ENCODE peak calls at places on chromosomes 7 and 10, in four cellular contexts. D is K562, S is GM12878, F is HepG2. E is an unnamed sample.

GRCh38 chr10:57657164-57657765 is 610.4 kb downstream of the IPMK start:
- DNase-seq in D (peak), S (no peak), F (peak), E (peak)

GRCh38 chr7:155860461-155860839 is 48.2 kb upstream of the SHH start:
- DNase-seq in D (no peak), S (no peak), F (no peak), E (peak)

GRCh38 chr7:22663319-22663718 is 63.7 kb upstream of the IL6 start:
- DNase-seq in D (no peak), S (no peak), F (no peak), E (no peak)

GRCh38 chr10:71776528-71776927 is 3.2 kb upstream of the VSIR start:
- DNase-seq in D (peak), S (no peak), F (no peak), E (no peak)

GRCh38 chr7:3927446-3928110 is 626.5 kb downstream of the SDK1 start:
- DNase-seq in D (no peak), S (no peak), F (no peak), E (no peak)

GRCh38 chr10:43355749-43356371 is 15.6 kb upstream of the FXYD4 start:
- DNase-seq in D (no peak), S (no peak), F (peak), E (no peak)

GRCh38 chr10:93821051-93821772 is 63.5 kb downstream of the LGI1 start:
- DNase-seq in D (no peak), S (no peak), F (peak), E (no peak)

GRCh38 chr7:98869374-98870070 is at the start of gene TMEM130:
- DNase-seq in D (no peak), S (no peak), F (no peak), E (peak)

GRCh38 chr10:72761498-72761897 is 69.6 kb downstream of the MCU start:
- DNase-seq in D (no peak), S (no peak), F (no peak), E (no peak)

GRCh38 chr7:121544726-121545125 is 148.6 kb upstream of the FAM3C start:
- DNase-seq in D (no peak), S (no peak), F (peak), E (no peak)

GRCh38 chr10:69819713-69820506 is 18.2 kb downstream of the COL13A1 start:
- DNase-seq in D (no peak), S (no peak), F (no peak), E (no peak)
- TF ChIP-seq SIN3A in D (no peak), S (no peak), F (no peak), E (no peak)

DNA sequence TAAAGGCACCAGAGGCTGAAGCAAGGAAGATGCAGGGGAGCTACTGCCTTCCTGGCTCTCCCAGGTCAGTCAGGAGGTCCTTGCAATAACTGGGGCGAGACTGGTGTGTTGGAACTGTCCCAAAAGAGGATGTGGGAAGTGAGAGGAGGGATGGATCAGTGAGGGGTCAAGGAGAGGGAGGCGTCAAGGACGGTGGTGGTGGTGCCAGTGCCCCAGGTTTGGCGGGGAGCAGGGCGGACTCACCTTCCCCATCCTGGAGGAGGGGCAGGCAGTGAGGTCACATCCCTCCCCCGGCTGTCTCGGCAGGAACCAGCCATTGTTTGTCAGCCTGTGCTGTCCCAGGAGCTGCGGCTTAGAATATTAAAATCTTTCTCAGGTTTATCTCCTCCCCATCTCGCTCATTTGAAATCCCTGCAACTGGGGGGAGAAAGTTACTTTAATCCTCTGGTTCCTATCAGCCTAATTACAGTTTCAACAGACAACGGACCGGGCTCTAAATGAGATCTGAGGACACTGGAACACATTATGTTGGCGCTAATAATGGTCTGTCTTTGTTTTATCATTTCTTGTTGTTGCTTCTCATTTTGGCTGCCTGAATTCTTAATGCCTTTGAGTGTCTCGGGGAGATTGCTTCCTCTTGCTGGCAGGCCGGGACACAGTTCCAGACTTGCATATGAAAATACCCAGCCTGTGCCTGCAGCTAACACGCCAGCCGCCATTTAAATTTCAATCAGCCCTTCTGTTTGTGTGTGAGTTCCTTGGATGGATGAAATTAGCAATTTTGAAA is 387.5 kb downstream of the RPS24 start:
- DNase-seq in D (no peak), S (no peak), F (no peak), E (no peak)
- TF ChIP-seq SRF in D (no peak), S (no peak), F (no peak), E (no peak)

DNA sequence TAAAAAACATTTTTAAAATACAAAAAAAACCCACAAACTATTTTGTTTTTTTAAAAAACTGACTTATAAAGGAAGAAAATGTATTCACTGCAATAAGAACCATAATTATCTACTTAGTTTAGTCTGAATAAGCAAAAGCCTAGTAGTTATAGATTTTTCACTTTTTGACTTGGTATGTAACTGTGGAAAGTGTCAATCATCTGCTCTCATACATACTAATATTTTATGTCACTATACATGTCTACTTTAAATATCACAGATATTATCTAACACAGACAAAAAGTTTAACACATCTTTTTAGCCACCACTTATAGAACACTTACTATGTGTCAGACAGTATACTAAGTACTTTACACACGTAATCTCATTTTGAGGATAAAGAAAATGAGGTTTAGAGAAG is 3.2 kb upstream of the JMJD1C start:
- DNase-seq in D (no peak), S (no peak), F (no peak), E (no peak)
- TF ChIP-seq CBX5 in D (no peak), S (no peak), F (no peak), E (no peak)

DNA sequence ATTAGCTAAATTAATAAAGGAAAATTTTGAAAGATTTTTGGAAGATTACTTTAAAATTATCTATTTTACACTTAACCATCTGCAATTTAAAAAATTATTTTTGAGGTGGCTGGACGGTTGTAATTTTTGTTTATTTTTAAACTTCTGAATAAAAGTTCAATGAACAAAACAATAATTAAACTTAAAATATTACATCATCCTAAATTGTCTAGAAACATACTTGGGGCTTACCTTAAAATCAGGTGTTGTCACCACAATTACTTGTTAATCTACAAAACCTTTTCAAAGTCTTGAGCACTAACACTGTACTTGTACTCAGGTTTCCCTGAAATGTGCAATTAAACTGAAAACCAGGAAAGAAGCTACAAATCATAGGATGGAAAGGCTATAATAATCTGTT is 328.3 kb downstream of the NXPH1 start:
- DNase-seq in D (no peak), S (no peak), F (no peak), E (no peak)
- TF ChIP-seq SIN3A in D (no peak), S (no peak), F (no peak), E (no peak)

DNA sequence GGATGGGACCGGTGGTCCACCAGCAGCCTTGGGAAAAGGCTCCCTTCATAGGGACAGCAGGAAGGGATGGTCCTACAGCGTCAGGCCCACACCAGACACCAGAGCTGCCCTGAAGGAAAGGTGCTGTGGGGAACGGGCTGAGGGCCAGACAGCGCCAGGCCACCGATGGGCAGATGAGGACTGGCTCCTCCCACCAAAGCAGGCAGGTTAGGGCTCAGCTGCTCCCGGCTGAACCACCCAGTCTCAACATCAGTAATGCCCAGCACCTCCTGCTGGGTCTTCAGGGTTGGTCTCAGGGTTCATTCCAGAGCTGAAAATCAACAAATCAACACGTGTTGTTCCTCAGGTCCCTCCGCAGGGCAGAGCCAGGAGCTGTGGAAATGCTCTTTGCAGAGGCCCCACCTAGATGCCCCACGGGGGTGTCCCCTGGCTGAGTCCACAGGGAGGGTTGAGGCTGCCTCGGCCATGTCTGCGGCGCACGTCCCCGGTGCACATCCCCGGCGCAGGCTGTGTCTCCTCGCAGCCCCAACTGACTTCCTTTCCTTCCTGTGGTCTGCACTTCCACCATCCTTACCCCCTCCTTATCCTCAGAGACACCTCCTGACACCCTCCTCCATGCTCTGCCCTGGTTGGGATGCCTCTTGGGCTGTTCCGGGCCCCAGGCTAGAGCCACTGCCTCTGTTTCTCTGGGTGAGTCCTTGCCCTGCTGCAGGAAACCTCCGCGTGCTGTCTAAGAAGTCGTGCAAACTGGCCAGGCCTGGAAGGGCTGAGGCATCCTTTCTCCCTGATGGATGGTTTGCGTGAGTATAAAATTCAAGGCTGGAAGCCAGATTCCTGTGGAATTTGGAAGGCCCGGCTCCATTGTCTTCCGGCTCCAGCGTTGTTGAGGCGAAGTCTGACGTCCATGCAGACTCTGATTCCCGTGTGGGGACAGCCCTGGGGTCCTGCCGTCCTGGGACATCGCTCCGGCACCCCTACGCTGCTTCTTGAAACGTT is 32.8 kb upstream of the CFAP46 start:
- DNase-seq in D (no peak), S (no peak), F (no peak), E (no peak)
- TF ChIP-seq SRF in D (no peak), S (no peak), F (no peak), E (no peak)

GRCh38 chr7:131251371-131251770 is 76.3 kb upstream of the MKLN1 start:
- DNase-seq in D (no peak), S (no peak), F (no peak), E (no peak)

GRCh38 chr7:131252976-131253375 is 74.7 kb upstream of the MKLN1 start:
- DNase-seq in D (no peak), S (no peak), F (no peak), E (no peak)

GRCh38 chr7:131250331-131250730 is 77.3 kb upstream of the MKLN1 start:
- DNase-seq in D (no peak), S (no peak), F (no peak), E (no peak)

GRCh38 chr7:131249483-131249882 is 78.2 kb upstream of the MKLN1 start:
- DNase-seq in D (no peak), S (no peak), F (no peak), E (no peak)

DNA sequence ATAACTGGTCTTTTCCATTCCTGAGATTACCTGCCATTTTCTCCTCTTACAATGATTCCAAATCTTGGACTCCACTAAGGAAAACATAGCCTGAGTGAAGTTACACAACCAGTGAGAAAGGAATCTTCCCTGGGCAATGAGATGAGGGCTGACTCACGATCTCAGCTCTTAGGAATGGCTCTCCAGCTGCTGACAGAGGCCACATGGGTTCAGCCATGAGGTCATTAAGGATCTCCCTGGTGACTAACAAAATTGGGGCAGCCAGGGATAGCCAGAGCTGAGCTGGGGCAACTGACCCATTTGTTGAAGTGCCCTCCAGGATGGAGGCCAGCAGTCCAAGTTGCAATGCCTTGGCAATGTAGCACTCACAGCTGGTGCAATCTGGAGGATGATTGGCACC is 78.7 kb upstream of the MKLN1 start:
- DNase-seq in D (no peak), S (no peak), F (no peak), E (no peak)
- TF ChIP-seq CBX5 in D (no peak), S (no peak), F (no peak), E (no peak)

E was measured in H1.